ENCODE peak calls at places on chromosomes 13 and 19, in four cellular contexts. One of them, this sample, is unnamed.

GRCh38 chr13:27583645-27584044 is 36.7 kb downstream of the LNX2 start:
- DNase-seq in SK-N-SH: no peak
- DNase-seq in SHP77: no peak
- DNase-seq in NCI-H345: no peak
- DNase-seq in this sample: no peak

GRCh38 chr13:35596299-35596698 is 119.8 kb upstream of the MAB21L1 start:
- DNase-seq in SK-N-SH: no peak
- DNase-seq in SHP77: no peak
- DNase-seq in NCI-H345: no peak
- DNase-seq in this sample: no peak

GRCh38 chr13:25046985-25047660 is 48.8 kb upstream of the PABPC3 start:
- DNase-seq in SK-N-SH: peak
- DNase-seq in SHP77: no peak
- DNase-seq in NCI-H345: peak
- DNase-seq in this sample: no peak

GRCh38 chr19:47155141-47155540 is 24.5 kb downstream of the SAE1 start:
- DNase-seq in SK-N-SH: no peak
- DNase-seq in SHP77: no peak
- DNase-seq in NCI-H345: no peak
- DNase-seq in this sample: no peak

GRCh38 chr13:32080328-32080744 is 48.8 kb downstream of the FRY start:
- DNase-seq in SK-N-SH: no peak
- DNase-seq in SHP77: no peak
- DNase-seq in NCI-H345: no peak
- DNase-seq in this sample: no peak

GRCh38 chr19:679418-680286 is 3.5 kb downstream of the FSTL3 start:
- DNase-seq in SK-N-SH: peak
- DNase-seq in SHP77: peak
- DNase-seq in NCI-H345: peak
- DNase-seq in this sample: peak

GRCh38 chr19:13856530-13856929 is 20.4 kb upstream of the NANOS3 start:
- DNase-seq in SK-N-SH: no peak
- DNase-seq in SHP77: no peak
- DNase-seq in NCI-H345: no peak
- DNase-seq in this sample: no peak

GRCh38 chr19:6272411-6272791 is 7.4 kb downstream of the MLLT1 start:
- DNase-seq in SK-N-SH: peak
- DNase-seq in SHP77: no peak
- DNase-seq in NCI-H345: no peak
- DNase-seq in this sample: no peak

GRCh38 chr13:66994097-66994496 is 236.0 kb downstream of the PCDH9 start:
- DNase-seq in SK-N-SH: peak
- DNase-seq in SHP77: peak
- DNase-seq in NCI-H345: no peak
- DNase-seq in this sample: peak

GRCh38 chr13:48043789-48044503 is 6.4 kb downstream of the NUDT15 start:
- DNase-seq in SK-N-SH: no peak
- DNase-seq in SHP77: no peak
- DNase-seq in NCI-H345: no peak
- DNase-seq in this sample: no peak

GRCh38 chr19:14333101-14333871 is 48.0 kb upstream of the ADGRE5 start:
- DNase-seq in SK-N-SH: peak
- DNase-seq in SHP77: no peak
- DNase-seq in NCI-H345: no peak
- DNase-seq in this sample: no peak

GRCh38 chr19:15448778-15449619 is 757 bp downstream of the WIZ start:
- DNase-seq in SK-N-SH: peak
- DNase-seq in SHP77: no peak
- DNase-seq in NCI-H345: no peak
- DNase-seq in this sample: no peak

GRCh38 chr13:110398564-110399507 is 91.8 kb downstream of the COL4A2 start:
- DNase-seq in SK-N-SH: no peak
- DNase-seq in SHP77: no peak
- DNase-seq in NCI-H345: no peak
- DNase-seq in this sample: no peak

GRCh38 chr13:36998624-36999041 is 507 bp downstream of the ALG5 start:
- DNase-seq in SK-N-SH: peak
- DNase-seq in SHP77: peak
- DNase-seq in NCI-H345: peak
- DNase-seq in this sample: no peak

GRCh38 chr13:75181906-75182305 is 300.1 kb downstream of the TBC1D4 start:
- DNase-seq in SK-N-SH: no peak
- DNase-seq in SHP77: no peak
- DNase-seq in NCI-H345: no peak
- DNase-seq in this sample: no peak

GRCh38 chr19:8355631-8356402 is 8.1 kb upstream of the ANGPTL4 start:
- DNase-seq in SK-N-SH: no peak
- DNase-seq in SHP77: no peak
- DNase-seq in NCI-H345: no peak
- DNase-seq in this sample: no peak

GRCh38 chr19:21321996-21322395 is 7.2 kb downstream of the ZNF708 start:
- DNase-seq in SK-N-SH: no peak
- DNase-seq in SHP77: no peak
- DNase-seq in NCI-H345: no peak
- DNase-seq in this sample: no peak

GRCh38 chr19:30066781-30067759 is 125.0 kb downstream of the URI1 start:
- DNase-seq in SK-N-SH: peak
- DNase-seq in SHP77: no peak
- DNase-seq in NCI-H345: no peak
- DNase-seq in this sample: peak

GRCh38 chr19:17739121-17739875 is 12.0 kb upstream of the FCHO1 start:
- DNase-seq in SK-N-SH: peak
- DNase-seq in SHP77: no peak
- DNase-seq in NCI-H345: peak
- DNase-seq in this sample: no peak

GRCh38 chr19:3061214-3062161 is 807 bp downstream of the TLE5 start:
- DNase-seq in SK-N-SH: peak
- DNase-seq in SHP77: no peak
- DNase-seq in NCI-H345: peak
- DNase-seq in this sample: no peak

GRCh38 chr19:34305221-34306058 is 51.1 kb downstream of the GARRE1 start:
- DNase-seq in SK-N-SH: no peak
- DNase-seq in SHP77: no peak
- DNase-seq in NCI-H345: no peak
- DNase-seq in this sample: no peak

This sample was measured in mesenteric fat pad.